ENCODE peak calls at places on chromosomes 4 and X, in ten cellular contexts. H is HTR-8/SVneo; I is amniotic epithelial cell; X is CD4-positive, alpha-beta T cell; S is AML-193; Z is bronchial epithelial cell; U is astrocyte of the spinal cord; F is activated CD8-positive, alpha-beta memory T cell treated with anti-CD3 and anti-CD28 coated beads, Interleukin-2, amount 50 U/mL, for 4 hours; M is hypothalamus; E is NCI-H1105. J is an unnamed sample.

GRCh38 chrX:95762716-95763115 is 921.9 kb upstream of the DIAPH2 start:
- DNase-seq in H (no peak), I (no peak), X (no peak), S (no peak), Z (no peak), U (no peak), F (no peak), M (no peak), E (no peak), J (no peak)

GRCh38 chrX:79174949-79175644 is 30.6 kb downstream of the GPR174 start:
- DNase-seq in H (no peak), I (no peak), X (no peak), S (no peak), Z (no peak), U (no peak), F (no peak), M (no peak), E (no peak), J (no peak)

GRCh38 chrX:100979881-100980607 is 10.5 kb downstream of the ARL13A start:
- DNase-seq in H (no peak), I (no peak), X (no peak), S (no peak), Z (peak; percentile 83), U (peak; percentile 15), F (no peak), M (no peak), E (no peak), J (no peak)

GRCh38 chr4:52358855-52359254 is 300.2 kb downstream of the USP46 start:
- DNase-seq in H (no peak), I (no peak), X (no peak), S (no peak), Z (no peak), U (peak; percentile 38), F (no peak), M (no peak), E (no peak), J (no peak)

GRCh38 chrX:10608099-10608498 is 12.3 kb downstream of the MID1 start:
- DNase-seq in H (no peak), I (peak; percentile 40), X (no peak), S (no peak), Z (peak; percentile 60), U (peak; percentile 58), F (no peak), M (no peak), E (no peak), J (no peak)

GRCh38 chr4:25943312-25943711 is 29.3 kb downstream of the SMIM20 start:
- DNase-seq in H (no peak), I (no peak), X (no peak), S (no peak), Z (no peak), U (no peak), F (no peak), M (no peak), E (no peak), J (no peak)

GRCh38 chrX:94492541-94492940 is 818.5 kb downstream of the FAM133A start:
- DNase-seq in H (no peak), I (no peak), X (no peak), S (no peak), Z (no peak), U (no peak), F (no peak), M (no peak), E (no peak), J (no peak)

GRCh38 chr4:24104173-24104572 is 214.3 kb upstream of the PPARGC1A start:
- DNase-seq in H (no peak), I (peak; percentile 8), X (no peak), S (no peak), Z (no peak), U (peak; percentile 47), F (no peak), M (no peak), E (no peak), J (no peak)

GRCh38 chr4:94653095-94653649 is 104.6 kb upstream of the BMPR1B start:
- DNase-seq in H (no peak), I (peak; percentile 84), X (no peak), S (no peak), Z (no peak), U (no peak), F (no peak), M (no peak), E (no peak), J (no peak)

GRCh38 chrX:103716967-103717366 is 6.3 kb downstream of the TMEM31 start:
- DNase-seq in H (no peak), I (peak; percentile 87), X (no peak), S (no peak), Z (peak; percentile 79), U (peak; percentile 77), F (no peak), M (no peak), E (no peak), J (no peak)

GRCh38 chrX:102651968-102652744 is 873 bp downstream of the GPRASP1 start:
- DNase-seq in H (no peak), I (peak; percentile 50), X (peak; percentile 70), S (no peak), Z (peak; percentile 17), U (peak; percentile 28), F (peak; percentile 54), M (peak; percentile 1), E (peak; percentile 11), J (peak; percentile 19)

GRCh38 chr4:180059216-180059881 is 2183.9 kb upstream of the TENM3 start:
- DNase-seq in H (peak; percentile 7), I (no peak), X (no peak), S (no peak), Z (no peak), U (peak; percentile 9), F (no peak), M (no peak), E (peak; percentile 10), J (no peak)

GRCh38 chrX:118329179-118329578 is 16.7 kb upstream of the WDR44 start:
- DNase-seq in H (no peak), I (no peak), X (no peak), S (no peak), Z (no peak), U (no peak), F (no peak), M (no peak), E (no peak), J (no peak)

GRCh38 chrX:12548746-12549145 is 242.5 kb upstream of the PRPS2 start:
- DNase-seq in H (peak; percentile 20), I (peak; percentile 26), X (no peak), S (no peak), Z (peak; percentile 27), U (peak; percentile 18), F (no peak), M (no peak), E (no peak), J (no peak)

GRCh38 chr4:168501407-168501806 is 4.6 kb downstream of the PALLD start:
- DNase-seq in H (no peak), I (no peak), X (no peak), S (no peak), Z (peak; percentile 89), U (no peak), F (no peak), M (no peak), E (no peak), J (no peak)

GRCh38 chr4:94880976-94881375 is 123.2 kb downstream of the BMPR1B start:
- DNase-seq in H (no peak), I (peak; percentile 39), X (no peak), S (no peak), Z (no peak), U (peak; percentile 50), F (no peak), M (no peak), E (no peak), J (no peak)

GRCh38 chr4:83011779-83012630 is 1.4 kb upstream of the LIN54 start:
- DNase-seq in H (no peak), I (no peak), X (peak; percentile 7), S (no peak), Z (peak; percentile 25), U (peak; percentile 24), F (peak; percentile 18), M (peak; percentile 47), E (peak; percentile 9), J (peak; percentile 62)

GRCh38 chr4:74534936-74535335 is 90.0 kb downstream of the AREG start:
- DNase-seq in H (no peak), I (no peak), X (no peak), S (peak; percentile 7), Z (no peak), U (no peak), F (no peak), M (no peak), E (no peak), J (no peak)

GRCh38 chr4:21900211-21900610 is 48.4 kb downstream of the KCNIP4 start:
- DNase-seq in H (no peak), I (no peak), X (no peak), S (no peak), Z (no peak), U (no peak), F (no peak), M (no peak), E (no peak), J (no peak)

GRCh38 chrX:13387656-13388421 is 68.0 kb upstream of the ATXN3L start:
- DNase-seq in H (no peak), I (peak; percentile 23), X (no peak), S (no peak), Z (peak; percentile 69), U (no peak), F (no peak), M (no peak), E (no peak), J (no peak)

GRCh38 chrX:138847930-138848329 is 136.4 kb upstream of the FGF13 start:
- DNase-seq in H (no peak), I (no peak), X (no peak), S (no peak), Z (peak; percentile 32), U (peak; percentile 31), F (no peak), M (no peak), E (no peak), J (no peak)

GRCh38 chrX:153741446-153741845 is 16.8 kb downstream of the ABCD1 start:
- DNase-seq in H (no peak), I (no peak), X (no peak), S (no peak), Z (no peak), U (no peak), F (no peak), M (no peak), E (no peak), J (no peak)

GRCh38 chrX:10023821-10024220 is 56.7 kb downstream of the CLDN34 start:
- DNase-seq in H (no peak), I (no peak), X (no peak), S (no peak), Z (no peak), U (no peak), F (no peak), M (no peak), E (no peak), J (no peak)

GRCh38 chrX:51026862-51027261 is 116.3 kb downstream of the BMP15 start:
- DNase-seq in H (no peak), I (no peak), X (no peak), S (no peak), Z (no peak), U (no peak), F (no peak), M (no peak), E (no peak), J (no peak)

GRCh38 chr4:122759639-122760310 is 27.3 kb downstream of the BBS12 start:
- DNase-seq in H (no peak), I (peak; percentile 15), X (no peak), S (no peak), Z (no peak), U (peak; percentile 32), F (no peak), M (no peak), E (no peak), J (no peak)